ENCODE peak calls at places on chromosomes 16 and 17, in nine cellular contexts. D is colonic mucosa, P is spleen, Z is HCT116, H is transverse colon, A is A673, I is cardiac muscle cell, M is testis, E is IMR-90. S is an unnamed sample. For H3K9me3 and H3K4me1, the result is how much of the 10 kb centered on the place peaks cover.

GRCh38 chr16:19131809-19132777 is 18.3 kb downstream of the ITPRIPL2 start:
- DNase-seq in D (no peak), P (no peak), Z (no peak), H (no peak), A (no peak), I (no peak), M (no peak), E (no peak), S (no peak)

GRCh38 chr16:4859190-4859899 is 12.1 kb downstream of the UBN1 start:
- DNase-seq in D (no peak), P (no peak), Z (no peak), H (no peak), A (no peak), I (no peak), M (no peak), E (no peak), S (no peak)

GRCh38 chr16:86931410-86931941 is 353.1 kb downstream of the FOXL1 start:
- DNase-seq in D (no peak), P (peak), Z (no peak), H (no peak), A (peak), I (peak), M (peak), E (peak), S (no peak)

GRCh38 chr17:6304894-6305612 is 129.9 kb downstream of the AIPL1 start:
- DNase-seq in D (no peak), P (no peak), Z (no peak), H (no peak), A (no peak), I (no peak), M (no peak), E (no peak), S (no peak)

GRCh38 chr17:34637548-34638525 is 58.5 kb downstream of the TMEM132E start:
- DNase-seq in D (peak), P (peak), Z (peak), H (peak), A (peak), I (peak), M (peak), E (peak), S (peak)

GRCh38 chr16:11329080-11329491 is 16.2 kb upstream of the RMI2 start:
- DNase-seq in D (no peak), P (no peak), Z (no peak), H (no peak), A (peak), I (peak), M (no peak), E (peak), S (no peak)

GRCh38 chr17:16418684-16419066 is 3.3 kb downstream of the TRPV2 start:
- DNase-seq in D (no peak), P (no peak), Z (no peak), H (no peak), A (no peak), I (no peak), M (no peak), E (no peak), S (no peak)

GRCh38 chr17:44547625-44548297 is 9.5 kb upstream of the FZD2 start:
- DNase-seq in D (no peak), P (no peak), Z (no peak), H (peak), A (no peak), I (peak), M (no peak), E (no peak), S (no peak)

GRCh38 chr17:53454337-53454736 is 368.4 kb upstream of the KIF2B start:
- DNase-seq in D (no peak), P (no peak), Z (no peak), H (no peak), A (no peak), I (no peak), M (no peak), E (no peak), S (no peak)

GRCh38 chr17:17305282-17305801 is 2.2 kb downstream of the NT5M start:
- DNase-seq in D (peak), P (peak), Z (no peak), H (peak), A (no peak), I (peak), M (peak), E (no peak), S (no peak)

GRCh38 chr17:38563362-38564253 is 42.1 kb downstream of the SRCIN1 start:
- DNase-seq in D (no peak), P (no peak), Z (no peak), H (no peak), A (no peak), I (no peak), M (no peak), E (no peak), S (no peak)

GRCh38 chr17:38561416-38562214 is 44.1 kb downstream of the SRCIN1 start:
- DNase-seq in D (no peak), P (no peak), Z (no peak), H (no peak), A (no peak), I (no peak), M (no peak), E (no peak), S (no peak)

GRCh38 chr17:38560503-38561318 is 45.0 kb downstream of the SRCIN1 start:
- DNase-seq in D (no peak), P (no peak), Z (no peak), H (no peak), A (no peak), I (peak), M (no peak), E (peak), S (no peak)

GRCh38 chr17:38562903-38563302 is 42.8 kb downstream of the SRCIN1 start:
- DNase-seq in D (no peak), P (no peak), Z (no peak), H (no peak), A (no peak), I (no peak), M (no peak), E (no peak), S (no peak)

GRCh38 chr17:38562215-38562569 is 43.6 kb downstream of the SRCIN1 start:
- DNase-seq in D (no peak), P (no peak), Z (no peak), H (no peak), A (no peak), I (no peak), M (no peak), E (no peak), S (no peak)
- H3K4me3 ChIP-seq in D (no peak), P (no peak), Z (no peak), H (no peak), A (no peak), I (no peak), M (no peak), E (no peak), S (no peak)

GRCh38 chr16:88286301-88286923 is 96.3 kb upstream of the ZNF469 start:
- DNase-seq in D (no peak), P (no peak), Z (no peak), H (no peak), A (no peak), I (no peak), M (no peak), E (no peak), S (no peak)

GRCh38 chr16:88284626-88285513 is 97.9 kb upstream of the ZNF469 start:
- DNase-seq in D (no peak), P (no peak), Z (no peak), H (no peak), A (no peak), I (no peak), M (no peak), E (no peak), S (no peak)

GRCh38 chr16:88287219-88287618 is 95.5 kb upstream of the ZNF469 start:
- DNase-seq in D (no peak), P (no peak), Z (peak), H (no peak), A (no peak), I (no peak), M (peak), E (no peak), S (no peak)

GRCh38 chr16:88284101-88284500 is 98.7 kb upstream of the ZNF469 start:
- DNase-seq in D (no peak), P (no peak), Z (no peak), H (no peak), A (no peak), I (no peak), M (no peak), E (no peak), S (no peak)

GRCh38 chr16:88285514-88285822 is 97.3 kb upstream of the ZNF469 start:
- DNase-seq in D (no peak), P (no peak), Z (no peak), H (no peak), A (no peak), I (no peak), M (no peak), E (no peak), S (no peak)
- H3K9me3 ChIP-seq in D (under half), P (under half), Z (under half), H (under half), A (under half), I (under half), M (under half), E (under half), S (under half)

GRCh38 chr16:75589301-75589700 is 23.1 kb downstream of the GABARAPL2 start:
- DNase-seq in D (no peak), P (no peak), Z (no peak), H (no peak), A (no peak), I (no peak), M (no peak), E (no peak), S (no peak)
- H3K4me1 ChIP-seq in D (under half), P (under half), Z (under half), H (under half), A (under half), I (under half), M (under half), E (under half), S (under half)

GRCh38 chr17:9959377-9959981 is 54.4 kb upstream of the RCVRN start:
- DNase-seq in D (peak), P (no peak), Z (peak), H (peak), A (peak), I (peak), M (peak), E (peak), S (peak)
- H3K4me3 ChIP-seq in D (no peak), P (no peak), Z (no peak), H (no peak), A (no peak), I (no peak), M (no peak), E (no peak), S (no peak)

GRCh38 chr17:82745524-82745923 is 6.3 kb upstream of the TBCD start:
- DNase-seq in D (no peak), P (no peak), Z (no peak), H (no peak), A (no peak), I (no peak), M (no peak), E (no peak), S (no peak)
- H3K9me3 ChIP-seq in D (under half), P (under half), Z (under half), H (under half), A (under half), I (under half), M (under half), E (under half), S (under half)

GRCh38 chr16:8868272-8869211 is at the start of gene CARHSP1:
- DNase-seq in D (peak), P (peak), Z (peak), H (peak), A (peak), I (peak), M (peak), E (peak), S (peak)

GRCh38 chr16:8869212-8869987 is 594 bp upstream of the CARHSP1 start:
- DNase-seq in D (no peak), P (peak), Z (no peak), H (no peak), A (peak), I (no peak), M (no peak), E (no peak), S (peak)

GRCh38 chr16:8866118-8866883 is 2.5 kb downstream of the CARHSP1 start:
- DNase-seq in D (peak), P (no peak), Z (no peak), H (peak), A (peak), I (peak), M (peak), E (no peak), S (peak)

GRCh38 chr16:8866884-8867482 is 1.8 kb downstream of the CARHSP1 start:
- DNase-seq in D (no peak), P (peak), Z (no peak), H (peak), A (no peak), I (no peak), M (no peak), E (no peak), S (no peak)

GRCh38 chr16:8867483-8868271 is 1.1 kb downstream of the CARHSP1 start:
- DNase-seq in D (peak), P (peak), Z (no peak), H (peak), A (peak), I (no peak), M (peak), E (no peak), S (no peak)
- H3K4me1 ChIP-seq in D (under half), P (half or more), Z (half or more), H (half or more), A (under half), I (under half), M (under half), E (under half), S (half or more)

S was measured in Caco-2.